ENCODE peak calls at places on chromosomes 7 and 10, in five cellular contexts. H is mesendoderm, B is MM.1S, J is substantia nigra, L is endodermal cell. T is an unnamed sample.
A peak's percentile ranks its signal among the peaks of the same experiment; 100 is the strongest.

GRCh38 chr10:24721254-24722106 is 2.2 kb downstream of the ARHGAP21 start:
- DNase-seq in H (peak; percentile 48), B (no peak), L (peak; percentile 77), J (peak; percentile 57), T (no peak)

GRCh38 chr7:90455163-90456030 is 14.0 kb upstream of the PTTG1IP2 start:
- DNase-seq in J (no peak), L (no peak), H (peak; percentile 67), B (peak; percentile 55), T (no peak)

GRCh38 chr7:50868426-50869100 is 85.9 kb upstream of the GRB10 start:
- DNase-seq in L (no peak), J (no peak), H (no peak), B (no peak), T (no peak)

GRCh38 chr7:98913026-98913425 is 34.7 kb downstream of the TRRAP start:
- DNase-seq in H (no peak), L (no peak), B (no peak), J (no peak), T (no peak)

GRCh38 chr7:36303202-36304098 is 86.2 kb upstream of the ANLN start:
- DNase-seq in L (peak; percentile 38), H (no peak), J (peak; percentile 80), B (peak; percentile 32), T (peak; percentile 61)

GRCh38 chr10:132485391-132485790 is 52.2 kb upstream of the INPP5A start:
- DNase-seq in H (no peak), L (no peak), B (no peak), J (no peak), T (no peak)

GRCh38 chr10:127345231-127345965 is 149.0 kb upstream of the INSYN2A start:
- DNase-seq in B (no peak), J (no peak), L (no peak), H (peak; percentile 27), T (no peak)

GRCh38 chr7:18086165-18087030 is 58.8 kb upstream of the PRPS1L1 start:
- DNase-seq in H (peak; percentile 34), L (peak; percentile 72), J (no peak), B (peak; percentile 46), T (peak; percentile 51)

GRCh38 chr10:86942441-86943315 is 14.7 kb downstream of the MMRN2 start:
- DNase-seq in B (no peak), J (no peak), L (peak; percentile 71), H (no peak), T (peak; percentile 30)

GRCh38 chr10:36730316-36730715 is 395.1 kb upstream of the ANKRD30A start:
- DNase-seq in H (no peak), L (no peak), B (no peak), J (no peak), T (no peak)

GRCh38 chr7:74579800-74580685 is 77.5 kb upstream of the GTF2I start:
- DNase-seq in B (no peak), L (peak; percentile 58), H (peak; percentile 40), J (no peak), T (no peak)

GRCh38 chr10:57982091-57982490 is 285.6 kb downstream of the IPMK start:
- DNase-seq in L (no peak), B (no peak), H (no peak), J (no peak), T (no peak)

GRCh38 chr10:61701055-61701705 is 38.5 kb downstream of the CABCOCO1 start:
- DNase-seq in H (no peak), J (no peak), B (no peak), L (no peak), T (no peak)

GRCh38 chr7:101990811-101991418 is 173.5 kb downstream of the CUX1 start:
- DNase-seq in J (no peak), B (peak; percentile 84), H (no peak), L (no peak), T (no peak)

GRCh38 chr10:124680675-124681074 is 63.5 kb downstream of the FAM53B start:
- DNase-seq in J (no peak), H (no peak), L (no peak), B (no peak), T (no peak)

GRCh38 chr10:60883187-60883586 is 60.8 kb downstream of the RHOBTB1 start:
- DNase-seq in L (peak; percentile 61), B (peak; percentile 29), J (no peak), H (peak; percentile 56), T (no peak)

GRCh38 chr7:88337556-88337955 is 30.9 kb upstream of the STEAP4 start:
- DNase-seq in J (no peak), L (no peak), H (no peak), B (no peak), T (no peak)

GRCh38 chr7:144670251-144670650 is 165.6 kb downstream of the TPK1 start:
- DNase-seq in J (no peak), B (peak; percentile 81), H (peak; percentile 6), L (no peak), T (no peak)

GRCh38 chr7:99579956-99580777 is 17.9 kb upstream of the TMEM225B start:
- DNase-seq in H (peak; percentile 77), L (peak; percentile 91), B (peak; percentile 67), J (peak; percentile 47), T (peak; percentile 49)

GRCh38 chr10:18658301-18658991 is 785 bp upstream of the ARL5B start:
- DNase-seq in J (no peak), L (no peak), B (peak; percentile 39), H (no peak), T (no peak)

GRCh38 chr7:54769203-54769602 is 10.2 kb upstream of the SEC61G start:
- DNase-seq in L (no peak), J (no peak), B (no peak), H (no peak), T (no peak)

GRCh38 chr7:123876557-123877256 is 31.7 kb downstream of the HYAL4 start:
- DNase-seq in J (no peak), B (no peak), H (no peak), L (no peak), T (no peak)

GRCh38 chr10:17026686-17027485 is 102.7 kb downstream of the CUBN start:
- DNase-seq in J (no peak), H (no peak), L (peak; percentile 4), B (no peak), T (no peak)

GRCh38 chr7:91327341-91327740 is 63.1 kb downstream of the FZD1 start:
- DNase-seq in B (no peak), H (no peak), J (no peak), L (no peak), T (no peak)

DNA sequence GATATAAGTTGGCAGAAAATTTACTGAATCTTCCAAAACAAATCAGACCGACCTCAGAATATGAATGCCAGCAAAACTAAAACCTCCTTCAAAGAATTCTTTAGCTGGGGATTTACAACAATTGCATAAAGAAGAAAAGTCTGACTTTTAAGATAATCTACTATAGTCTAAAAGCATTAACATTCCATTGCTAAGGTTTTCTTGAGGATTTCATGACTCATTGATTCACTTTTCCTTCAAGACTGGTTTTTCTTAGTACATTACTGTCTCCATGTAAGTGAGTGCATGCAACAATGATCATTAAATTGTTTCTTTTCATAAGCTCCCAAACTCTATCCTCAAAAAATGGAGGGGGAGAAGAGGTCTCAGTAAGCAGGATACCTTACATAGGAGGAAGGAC is 3.1 kb downstream of the GLI3 start:
- DNase-seq in J (no peak), B (no peak), H (no peak), L (no peak), T (no peak)
- H3K27ac ChIP-seq in J (no peak overlapping the region), B (no peak overlapping the region), H (no peak overlapping the region), L (peak overlapping the region; percentile 13), T (no peak overlapping the region)

GRCh38 chr10:95792874-95793285 is 36.9 kb downstream of the ENTPD1 start:
- DNase-seq in H (peak; percentile 39), B (no peak), L (no peak), J (no peak), T (peak; percentile 14)
- H3K27ac ChIP-seq in H (no peak overlapping the region), B (no peak overlapping the region), L (no peak overlapping the region), J (no peak overlapping the region), T (peak overlapping the region; percentile 47)

GRCh38 chr7:122689346-122690109 is 9.4 kb downstream of the RNF133 start:
- DNase-seq in B (no peak), L (peak; percentile 56), J (no peak), H (no peak), T (no peak)

GRCh38 chr7:122691569-122692235 is 7.2 kb downstream of the RNF133 start:
- DNase-seq in J (no peak), B (no peak), L (peak; percentile 38), H (no peak), T (no peak)

GRCh38 chr7:122686360-122686878 is 12.5 kb downstream of the RNF133 start:
- DNase-seq in B (no peak), H (peak; percentile 46), J (no peak), L (peak; percentile 62), T (no peak)

GRCh38 chr7:122684504-122684903 is 14.4 kb downstream of the RNF133 start:
- DNase-seq in J (no peak), B (no peak), H (no peak), L (no peak), T (no peak)

GRCh38 chr7:122688385-122688998 is 10.4 kb downstream of the RNF133 start:
- DNase-seq in L (peak; percentile 33), J (no peak), B (no peak), H (no peak), T (no peak)
- H3K27ac ChIP-seq in L (no peak overlapping the region), J (no peak overlapping the region), B (no peak overlapping the region), H (no peak overlapping the region), T (no peak overlapping the region)

GRCh38 chr7:130372402-130372801 is 7.9 kb upstream of the CPA1 start:
- DNase-seq in L (no peak), J (no peak), H (no peak), B (no peak), T (no peak)
- H3K27ac ChIP-seq in L (no peak overlapping the region), J (no peak overlapping the region), H (no peak overlapping the region), B (no peak overlapping the region), T (no peak overlapping the region)

DNA sequence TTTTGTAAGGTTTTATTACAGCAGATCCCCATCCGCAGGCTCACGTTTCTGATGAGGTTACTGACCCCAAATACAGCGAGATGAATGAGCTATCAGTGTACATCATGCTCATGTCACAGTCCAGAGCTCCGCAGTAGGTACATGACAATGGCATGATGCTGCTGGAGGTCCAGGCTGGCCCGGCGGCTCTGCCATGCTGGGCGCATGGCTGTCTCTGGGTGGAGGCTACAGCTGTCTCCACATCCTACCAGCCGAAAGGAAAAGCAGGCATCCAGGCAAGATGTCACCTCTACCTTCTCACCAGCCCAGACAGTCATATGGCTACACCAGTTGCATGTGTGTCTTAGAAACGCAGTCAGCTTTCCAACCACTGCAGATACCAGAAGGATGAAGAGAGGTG is 90.9 kb upstream of the RNF32 start:
- DNase-seq in J (no peak), B (no peak), H (no peak), L (no peak), T (no peak)
- H3K27ac ChIP-seq in J (no peak overlapping the region), B (no peak overlapping the region), H (no peak overlapping the region), L (no peak overlapping the region), T (no peak overlapping the region)

DNA sequence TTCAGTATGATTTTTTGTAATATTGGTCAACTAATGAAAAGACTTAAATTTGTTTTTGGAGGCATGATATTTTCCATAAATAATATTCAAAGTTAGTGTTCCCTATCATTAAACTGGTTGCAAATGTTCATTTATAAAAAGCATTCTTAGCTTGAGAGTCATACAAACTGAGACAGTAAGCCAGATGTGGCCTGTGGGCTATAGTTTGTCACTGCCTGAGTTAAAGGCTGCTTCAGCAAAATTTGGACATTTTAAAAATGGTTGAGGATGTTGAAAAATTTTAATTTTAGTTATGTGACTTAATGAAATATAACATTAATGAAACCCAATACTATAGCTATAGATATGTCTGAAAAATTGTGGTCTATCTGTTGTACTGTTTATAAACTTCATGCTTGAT is 180.2 kb upstream of the CACNA2D1 start:
- DNase-seq in J (no peak), H (no peak), B (no peak), L (no peak), T (no peak)
- H3K27ac ChIP-seq in J (no peak overlapping the region), H (no peak overlapping the region), B (no peak overlapping the region), L (no peak overlapping the region), T (no peak overlapping the region)

T was measured in caudate nucleus.